ENCODE peak calls at places on chromosomes 13 and 19, in nine cellular contexts. Q is skeletal muscle cell, E is heart left ventricle, A is IMR-90, K is aorta, T is DND-41, O is mesenchymal stem cell, X is thyroid gland, U is astrocyte of the cerebellum. H is an unnamed sample.

GRCh38 chr13:36131215-36131930 is at the start of gene DCLK1:
- DNase-seq in X (peak; percentile 44), Q (peak; percentile 36), O (peak; percentile 1), U (peak; percentile 43), E (peak; percentile 81), A (no peak), T (no peak), K (peak; percentile 89), H (no peak)

GRCh38 chr13:32246468-32246867 is 68.7 kb downstream of the ZAR1L start:
- DNase-seq in U (peak; percentile 44), O (peak; percentile 78), T (peak; percentile 58), K (no peak), X (peak; percentile 60), A (peak; percentile 76), Q (peak; percentile 34), E (no peak), H (peak; percentile 2)

GRCh38 chr19:15828121-15828620 is 12.7 kb upstream of the OR10H1 start:
- DNase-seq in T (no peak), K (no peak), X (no peak), A (no peak), U (no peak), E (no peak), Q (no peak), O (no peak), H (no peak)

GRCh38 chr13:107554355-107554905 is 660.9 kb downstream of the LIG4 start:
- DNase-seq in E (peak; percentile 24), X (peak; percentile 10), U (no peak), T (no peak), K (no peak), A (peak; percentile 4), Q (no peak), O (no peak), H (no peak)

GRCh38 chr19:50044922-50045321 is 19.1 kb downstream of the ZNF473 start:
- DNase-seq in O (no peak), X (no peak), E (no peak), A (no peak), U (no peak), K (no peak), Q (no peak), T (no peak), H (no peak)

GRCh38 chr13:30477346-30478235 is 11.9 kb upstream of the HMGB1 start:
- DNase-seq in K (no peak), T (no peak), Q (no peak), U (no peak), E (no peak), X (no peak), A (no peak), O (no peak), H (no peak)

GRCh38 chr13:47332149-47332548 is 435.3 kb upstream of the HTR2A start:
- DNase-seq in A (peak; percentile 8), U (no peak), K (no peak), X (no peak), O (peak; percentile 32), E (no peak), Q (no peak), T (no peak), H (no peak)

GRCh38 chr13:39612023-39612637 is 9.1 kb upstream of the LHFPL6 start:
- DNase-seq in O (peak; percentile 76), A (peak; percentile 78), U (peak; percentile 78), K (no peak), X (peak; percentile 75), T (peak; percentile 51), E (no peak), Q (no peak), H (peak; percentile 38)

GRCh38 chr19:53294786-53295441 is 27.4 kb upstream of the VN1R4 start:
- DNase-seq in A (no peak), K (no peak), Q (no peak), T (no peak), E (no peak), O (peak; percentile 1), X (no peak), U (no peak), H (no peak)

GRCh38 chr19:33329727-33330126 is 27.4 kb upstream of the CEBPA start:
- DNase-seq in T (no peak), E (no peak), Q (no peak), U (no peak), K (no peak), O (no peak), A (no peak), X (no peak), H (no peak)

GRCh38 chr13:83449666-83450395 is 432.4 kb downstream of the SLITRK1 start:
- DNase-seq in T (no peak), K (no peak), Q (peak; percentile 66), E (no peak), X (no peak), O (no peak), U (peak; percentile 16), A (peak; percentile 62), H (no peak)

GRCh38 chr19:17749912-17750317 is 1.4 kb upstream of the FCHO1 start:
- DNase-seq in O (no peak), Q (no peak), K (no peak), A (no peak), T (peak; percentile 18), E (peak; percentile 34), U (no peak), X (no peak), H (peak; percentile 44)

GRCh38 chr19:17751912-17752273 is 616 bp downstream of the FCHO1 start:
- DNase-seq in Q (no peak), O (no peak), E (no peak), A (no peak), U (no peak), X (no peak), K (no peak), T (no peak), H (no peak)

GRCh38 chr19:17752865-17753639 is 1.8 kb downstream of the FCHO1 start:
- DNase-seq in T (no peak), K (no peak), A (no peak), X (no peak), E (peak; percentile 40), Q (no peak), O (no peak), U (no peak), H (no peak)

GRCh38 chr19:17748884-17749638 is 2.2 kb upstream of the FCHO1 start:
- DNase-seq in K (no peak), T (no peak), A (no peak), X (no peak), Q (no peak), E (peak; percentile 33), U (no peak), O (no peak), H (no peak)

GRCh38 chr19:17751103-17751911 is at the start of gene FCHO1:
- DNase-seq in X (peak; percentile 11), O (no peak), A (no peak), Q (no peak), T (peak; percentile 95), U (no peak), E (peak; percentile 77), K (no peak), H (peak; percentile 79)
- H3K4me3 ChIP-seq in X (no peak within 1 kb of the TSS), O (no peak within 1 kb of the TSS), A (no peak within 1 kb of the TSS), Q (no peak within 1 kb of the TSS), T (peak within 1 kb of the TSS; percentile 26), U (no peak within 1 kb of the TSS), E (peak within 1 kb of the TSS; percentile 16), K (no peak within 1 kb of the TSS), H (peak within 1 kb of the TSS; percentile 88)

GRCh38 chr13:96089139-96089538 is 768 bp upstream of the HS6ST3 start:
- DNase-seq in O (no peak), K (no peak), T (no peak), A (no peak), X (no peak), U (no peak), Q (no peak), E (no peak), H (no peak)
- H3K4me3 ChIP-seq in O (no peak overlapping the region), K (no peak overlapping the region), T (no peak overlapping the region), A (no peak overlapping the region), X (no peak overlapping the region), U (no peak overlapping the region), Q (no peak overlapping the region), E (no peak overlapping the region), H (no peak overlapping the region)

GRCh38 chr13:109494955-109495354 is 291.4 kb downstream of the IRS2 start:
- DNase-seq in U (peak; percentile 50), Q (peak; percentile 82), T (no peak), A (peak; percentile 52), X (no peak), O (peak; percentile 58), E (no peak), K (no peak), H (no peak)
- H3K4me3 ChIP-seq in U (no peak overlapping the region), Q (no peak overlapping the region), T (no peak overlapping the region), A (no peak overlapping the region), X (no peak overlapping the region), O (no peak overlapping the region), E (no peak overlapping the region), K (no peak overlapping the region), H (no peak overlapping the region)

GRCh38 chr19:39203372-39204341 is at the start of gene SYCN:
- DNase-seq in E (no peak), Q (no peak), X (no peak), A (no peak), O (no peak), K (no peak), U (no peak), T (no peak), H (no peak)
- H3K4me3 ChIP-seq in E (no peak within 1 kb of the TSS), Q (no peak within 1 kb of the TSS), X (no peak within 1 kb of the TSS), A (no peak within 1 kb of the TSS), O (no peak within 1 kb of the TSS), K (no peak within 1 kb of the TSS), U (no peak within 1 kb of the TSS), T (no peak within 1 kb of the TSS), H (no peak within 1 kb of the TSS)

GRCh38 chr19:10461047-10461949 is 41.0 kb downstream of the PDE4A start:
- DNase-seq in X (peak; percentile 84), O (peak; percentile 93), U (peak; percentile 70), T (peak; percentile 76), K (peak; percentile 99), Q (peak; percentile 77), E (peak; percentile 97), A (peak; percentile 91), H (peak; percentile 74)
- H3K4me3 ChIP-seq in X (no peak overlapping the region), O (peak overlapping the region; percentile 61), U (peak overlapping the region; percentile 40), T (no peak overlapping the region), K (no peak overlapping the region), Q (peak overlapping the region; percentile 45), E (peak overlapping the region; percentile 33), A (peak overlapping the region; percentile 45), H (peak overlapping the region; percentile 32)

GRCh38 chr19:4878491-4878968 is 11.1 kb upstream of the PLIN3 start:
- DNase-seq in X (no peak), U (no peak), K (no peak), E (peak; percentile 65), Q (peak; percentile 20), O (no peak), T (peak; percentile 93), A (no peak), H (no peak)
- H3K4me3 ChIP-seq in X (no peak overlapping the region), U (no peak overlapping the region), K (no peak overlapping the region), E (no peak overlapping the region), Q (no peak overlapping the region), O (no peak overlapping the region), T (no peak overlapping the region), A (no peak overlapping the region), H (no peak overlapping the region)

GRCh38 chr19:55115446-55116065 is 1.9 kb downstream of the PPP1R12C start:
- DNase-seq in X (no peak), E (no peak), U (no peak), K (peak; percentile 67), O (peak; percentile 47), T (no peak), Q (no peak), A (peak; percentile 62), H (no peak)
- H3K4me3 ChIP-seq in X (no peak overlapping the region), E (peak overlapping the region; percentile 91), U (peak overlapping the region; percentile 77), K (peak overlapping the region; percentile 51), O (peak overlapping the region; percentile 99), T (peak overlapping the region; percentile 61), Q (peak overlapping the region; percentile 92), A (peak overlapping the region; percentile 55), H (peak overlapping the region; percentile 76)